ENCODE peak calls at places on chromosomes 3 and 15, in eight cellular contexts. U is tibial artery; Q is SJSA1; T is CD8-positive, alpha-beta T cell; V is left ventricle myocardium inferior; S is naive thymus-derived CD4-positive, alpha-beta T cell; P is ovary; L is CD8-positive, alpha-beta memory T cell. G is an unnamed sample. For H3K4me1 and H3K27me3, the result is how much of the 10 kb centered on the place peaks cover.

GRCh38 chr3:51621091-51621892 is 49.8 kb upstream of the TEX264 start:
- DNase-seq in U (no peak), Q (no peak), T (no peak), V (no peak), S (no peak), P (no peak), L (no peak), G (no peak)

GRCh38 chr15:70071799-70072198 is 25.9 kb downstream of the TLE3 start:
- DNase-seq in U (no peak), Q (no peak), T (no peak), V (no peak), S (no peak), P (no peak), L (no peak), G (no peak)

GRCh38 chr3:133828576-133829309 is 23.1 kb downstream of the SRPRB start:
- DNase-seq in U (no peak), Q (no peak), T (no peak), V (peak), S (no peak), P (no peak), L (no peak), G (peak)

GRCh38 chr3:190533511-190534282 is 19.8 kb downstream of the IL1RAP start:
- DNase-seq in U (peak), Q (peak), T (no peak), V (peak), S (no peak), P (peak), L (no peak), G (peak)

GRCh38 chr15:69476704-69477473 is 24.3 kb downstream of the RPLP1 start:
- DNase-seq in U (no peak), Q (no peak), T (no peak), V (no peak), S (no peak), P (no peak), L (no peak), G (no peak)

GRCh38 chr15:42723068-42723467 is 13.9 kb downstream of the CDAN1 start:
- DNase-seq in U (no peak), Q (no peak), T (no peak), V (no peak), S (no peak), P (no peak), L (no peak), G (no peak)

GRCh38 chr3:195909645-195910498 is 1.5 kb upstream of the TNK2 start:
- DNase-seq in U (peak), Q (peak), T (peak), V (peak), S (peak), P (peak), L (peak), G (peak)

GRCh38 chr15:40310001-40310959 is 2.5 kb upstream of the PLCB2 start:
- DNase-seq in U (no peak), Q (peak), T (peak), V (peak), S (peak), P (no peak), L (peak), G (peak)

GRCh38 chr3:146148468-146148931 is 12.5 kb downstream of the PLOD2 start:
- DNase-seq in U (no peak), Q (no peak), T (no peak), V (no peak), S (no peak), P (no peak), L (no peak), G (no peak)

GRCh38 chr3:126040386-126040785 is 43.5 kb downstream of the SLC41A3 start:
- DNase-seq in U (no peak), Q (peak), T (no peak), V (no peak), S (no peak), P (no peak), L (no peak), G (no peak)

GRCh38 chr3:9878700-9879099 is 1.4 kb downstream of the CIDEC start:
- DNase-seq in U (no peak), Q (no peak), T (no peak), V (no peak), S (no peak), P (no peak), L (no peak), G (no peak)

GRCh38 chr3:12545473-12545791 is at the start of gene MKRN2OS:
- DNase-seq in U (no peak), Q (no peak), T (no peak), V (no peak), S (no peak), P (no peak), L (no peak), G (no peak)

GRCh38 chr3:45604596-45604995 is 10.0 kb downstream of the LIMD1 start:
- DNase-seq in U (no peak), Q (no peak), T (no peak), V (no peak), S (no peak), P (no peak), L (no peak), G (no peak)

GRCh38 chr3:45604999-45605398 is 10.4 kb downstream of the LIMD1 start:
- DNase-seq in U (no peak), Q (no peak), T (no peak), V (no peak), S (no peak), P (no peak), L (no peak), G (no peak)

GRCh38 chr3:45605569-45605968 is 11.0 kb downstream of the LIMD1 start:
- DNase-seq in U (no peak), Q (no peak), T (no peak), V (no peak), S (no peak), P (no peak), L (no peak), G (no peak)

GRCh38 chr3:45603226-45603625 is 8.7 kb downstream of the LIMD1 start:
- DNase-seq in U (no peak), Q (no peak), T (no peak), V (no peak), S (no peak), P (no peak), L (no peak), G (no peak)

GRCh38 chr3:45604066-45604465 is 9.5 kb downstream of the LIMD1 start:
- DNase-seq in U (no peak), Q (no peak), T (no peak), V (no peak), S (no peak), P (no peak), L (no peak), G (no peak)
- H3K4me1 ChIP-seq in U (half or more), Q (under half), T (under half), V (half or more), S (under half), P (under half), L (under half), G (under half)

GRCh38 chr15:83198476-83198875 is 9.1 kb downstream of the HDGFL3 start:
- DNase-seq in U (no peak), Q (no peak), T (no peak), V (no peak), S (no peak), P (no peak), L (no peak), G (no peak)
- H3K4me3 ChIP-seq in U (no peak), Q (no peak), T (no peak), V (no peak), S (no peak), P (no peak), L (no peak), G (no peak)

GRCh38 chr3:16509721-16510619 is 3.5 kb downstream of the RFTN1 start:
- DNase-seq in U (no peak), Q (no peak), T (no peak), V (no peak), S (no peak), P (no peak), L (no peak), G (no peak)
- H3K27me3 ChIP-seq in U (under half), Q (under half), T (under half), V (under half), S (under half), P (under half), L (under half), G (under half)

GRCh38 chr15:75063338-75063737 is 39.9 kb downstream of the PPCDC start:
- DNase-seq in U (no peak), Q (peak), T (no peak), V (no peak), S (no peak), P (no peak), L (no peak), G (no peak)

GRCh38 chr15:75065467-75065850 is 42.1 kb downstream of the PPCDC start:
- DNase-seq in U (no peak), Q (no peak), T (no peak), V (no peak), S (no peak), P (peak), L (no peak), G (no peak)

GRCh38 chr15:75067123-75067854 is 43.9 kb downstream of the PPCDC start:
- DNase-seq in U (no peak), Q (peak), T (no peak), V (no peak), S (no peak), P (no peak), L (no peak), G (no peak)

GRCh38 chr15:75063889-75064288 is 40.5 kb downstream of the PPCDC start:
- DNase-seq in U (no peak), Q (peak), T (no peak), V (no peak), S (no peak), P (no peak), L (no peak), G (no peak)

DNA sequence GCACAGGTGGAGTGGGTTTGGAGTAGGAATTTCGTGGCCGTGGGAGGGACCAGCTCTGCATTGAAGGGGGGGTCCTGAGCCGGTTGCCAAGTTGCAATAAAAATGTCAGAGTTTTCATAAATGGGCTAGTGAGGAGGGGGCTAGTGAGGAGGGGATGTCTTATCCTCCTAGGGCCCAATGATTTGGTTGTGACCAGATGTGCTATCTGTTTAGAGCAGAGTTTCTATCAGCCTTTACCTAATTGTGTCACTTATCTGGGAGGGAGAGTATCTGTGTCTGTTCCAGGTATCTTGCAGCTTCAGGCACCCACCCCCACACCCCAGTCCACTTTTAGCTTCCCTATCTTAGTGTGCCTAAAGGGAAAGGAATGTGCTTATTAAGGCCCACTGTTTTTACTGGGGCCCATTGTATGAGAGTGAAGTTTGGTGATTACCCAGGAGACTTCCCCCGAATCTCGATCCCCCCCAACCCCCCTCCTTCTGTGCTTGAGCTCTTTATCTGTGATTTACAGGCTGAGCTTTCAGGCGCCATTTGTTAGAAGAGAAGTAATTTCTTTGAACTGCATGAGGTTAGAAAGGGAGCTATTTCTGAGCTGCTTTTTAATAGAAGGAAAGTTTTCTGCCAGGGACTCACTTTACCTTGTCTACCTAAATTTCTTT is 42.6 kb downstream of the PPCDC start:
- DNase-seq in U (no peak), Q (no peak), T (no peak), V (no peak), S (no peak), P (no peak), L (no peak), G (no peak)
- H3K4me1 ChIP-seq in U (under half), Q (under half), T (under half), V (half or more), S (under half), P (under half), L (under half), G (under half)

GRCh38 chr3:128232421-128233180 is 79.3 kb downstream of the EEFSEC start:
- DNase-seq in U (no peak), Q (no peak), T (no peak), V (no peak), S (no peak), P (no peak), L (no peak), G (no peak)
- H3K4me3 ChIP-seq in U (no peak), Q (no peak), T (no peak), V (no peak), S (no peak), P (no peak), L (no peak), G (no peak)

DNA sequence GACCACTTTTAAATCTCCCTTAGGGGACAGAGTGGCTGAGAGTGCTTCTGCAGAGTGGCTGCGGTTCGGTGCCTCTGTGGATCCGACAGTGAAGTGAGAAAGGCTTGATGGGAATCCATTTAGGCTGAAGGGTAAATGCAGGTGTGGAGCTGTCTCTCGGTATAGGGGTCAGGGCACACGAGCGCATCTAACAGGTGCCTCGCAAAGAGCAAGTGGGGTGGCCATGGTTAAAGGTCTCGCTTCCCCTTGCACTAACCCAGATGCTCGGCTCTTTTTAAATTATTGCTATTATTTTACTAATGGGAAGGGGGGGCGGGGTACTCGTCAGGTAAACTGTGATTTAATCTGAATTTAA is 598 bp upstream of the GJD2 start:
- DNase-seq in U (no peak), Q (no peak), T (no peak), V (no peak), S (no peak), P (no peak), L (no peak), G (no peak)
- H3K27me3 ChIP-seq in U (under half), Q (half or more), T (under half), V (half or more), S (under half), P (under half), L (under half), G (under half)

GRCh38 chr3:124653788-124654469 is 76.3 kb upstream of the UMPS start:
- DNase-seq in U (no peak), Q (no peak), T (no peak), V (no peak), S (no peak), P (no peak), L (no peak), G (no peak)
- H3K4me1 ChIP-seq in U (under half), Q (under half), T (under half), V (under half), S (under half), P (under half), L (under half), G (under half)

GRCh38 chr3:169026543-169027181 is 636.9 kb downstream of the MECOM start:
- DNase-seq in U (no peak), Q (no peak), T (no peak), V (no peak), S (no peak), P (no peak), L (no peak), G (no peak)
- H3K4me3 ChIP-seq in U (no peak), Q (no peak), T (no peak), V (no peak), S (no peak), P (no peak), L (no peak), G (no peak)

DNA sequence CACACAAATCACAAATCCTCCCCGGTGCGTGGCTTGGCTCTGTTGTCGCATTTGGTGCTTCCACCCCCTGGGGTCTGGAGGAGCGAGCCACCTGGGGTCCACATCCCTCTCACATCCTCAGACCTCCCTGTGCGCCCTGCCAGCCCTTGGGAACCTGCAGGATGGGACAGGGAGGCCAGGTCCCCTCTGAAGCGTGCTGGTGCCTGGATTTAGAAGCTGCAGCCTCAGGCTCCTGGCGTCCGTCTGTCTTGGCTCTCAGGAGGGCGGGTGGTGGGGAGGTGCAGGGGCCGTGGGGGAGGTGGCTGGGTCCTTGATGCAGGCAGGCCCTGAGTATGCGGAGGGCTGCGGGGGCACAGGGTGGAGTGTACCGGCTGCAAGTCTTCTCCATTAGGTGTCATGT is 38.4 kb downstream of the RGMA start:
- DNase-seq in U (no peak), Q (no peak), T (no peak), V (no peak), S (no peak), P (no peak), L (no peak), G (no peak)
- H3K27me3 ChIP-seq in U (under half), Q (under half), T (under half), V (under half), S (under half), P (under half), L (under half), G (under half)

G was measured in right cardiac atrium.